ENCODE peak calls at places on chromosomes 11 and 22, in five cellular contexts. D, K, E, A and I are unnamed samples.

GRCh38 chr11:75562048-75562835 is at the start of gene SERPINH1:
- DNase-seq in D (peak; percentile 88), K (no peak), E (peak; percentile 84), A (peak; percentile 89), I (peak; percentile 47)

GRCh38 chr22:43106302-43106701 is 4.2 kb upstream of the BIK start:
- DNase-seq in D (no peak), K (no peak), E (no peak), A (no peak), I (no peak)

GRCh38 chr11:73856001-73856663 is 20.5 kb downstream of the COA4 start:
- DNase-seq in D (no peak), K (no peak), E (no peak), A (no peak), I (no peak)

GRCh38 chr11:14376920-14377319 is 17.9 kb upstream of the RRAS2 start:
- DNase-seq in D (peak; percentile 19), K (no peak), E (no peak), A (no peak), I (no peak)

GRCh38 chr22:36134167-36134566 is 26.4 kb downstream of the APOL3 start:
- DNase-seq in D (no peak), K (no peak), E (no peak), A (no peak), I (no peak)

GRCh38 chr11:129637473-129637872 is 178.2 kb upstream of the TMEM45B start:
- DNase-seq in D (peak; percentile 74), K (no peak), E (no peak), A (no peak), I (no peak)

GRCh38 chr11:57311109-57311936 is 13.4 kb downstream of the TNKS1BP1 start:
- DNase-seq in D (peak; percentile 96), K (peak; percentile 90), E (peak; percentile 95), A (peak; percentile 81), I (peak; percentile 77)

GRCh38 chr11:45900916-45901617 is 6.0 kb downstream of the FREY1 start:
- DNase-seq in D (no peak), K (no peak), E (no peak), A (no peak), I (no peak)

GRCh38 chr22:30947821-30948454 is 20.6 kb downstream of the MORC2 start:
- DNase-seq in D (peak; percentile 47), K (no peak), E (no peak), A (peak; percentile 36), I (no peak)

GRCh38 chr11:41486436-41486835 is 27.0 kb upstream of the LRRC4C start:
- DNase-seq in D (peak; percentile 11), K (no peak), E (no peak), A (no peak), I (no peak)

GRCh38 chr22:31160328-31160978 is 471 bp downstream of the RNF185 start:
- DNase-seq in D (no peak), K (no peak), E (no peak), A (no peak), I (no peak)

DNA sequence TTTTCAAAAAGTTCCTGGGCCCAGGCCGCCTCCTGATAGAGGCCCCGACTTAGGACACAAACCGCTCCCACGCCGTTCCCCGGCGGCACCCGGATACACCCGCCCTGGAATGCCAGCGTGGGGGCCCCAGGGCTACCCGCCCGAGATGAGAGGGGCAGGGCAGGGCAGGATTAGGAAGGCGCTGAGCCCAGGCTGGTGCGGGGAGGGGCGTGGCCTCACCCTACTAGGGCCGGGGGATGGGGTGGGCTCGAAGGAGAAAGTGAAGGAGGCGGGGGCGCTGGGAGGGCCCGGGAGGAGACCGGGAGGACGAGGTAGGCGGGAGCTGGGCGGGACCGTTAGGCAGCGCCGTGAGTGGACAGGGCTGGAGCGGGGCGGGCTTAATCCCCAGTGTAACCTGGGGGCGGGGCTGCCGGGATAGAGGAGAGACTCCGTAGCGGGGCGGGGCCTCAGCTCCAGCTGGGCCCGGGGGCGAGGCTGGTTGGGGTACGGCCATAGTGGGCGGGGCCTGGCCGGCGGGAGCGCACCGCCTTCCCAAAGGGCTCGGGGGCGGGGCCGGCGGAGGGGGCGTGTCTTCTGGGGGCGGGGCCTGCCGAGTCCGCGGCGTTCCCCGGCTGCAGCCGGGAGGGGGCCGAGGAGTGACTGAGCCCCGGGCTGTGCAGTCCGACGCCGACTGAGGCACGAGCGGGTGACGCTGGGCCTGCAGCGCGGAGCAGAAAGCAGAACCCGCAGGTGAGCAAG is at the start of gene CD82:
- DNase-seq in D (peak; percentile 96), K (peak; percentile 85), E (peak; percentile 100), A (peak; percentile 98), I (peak; percentile 100)
- TF ChIP-seq CTCF in D (no peak), K (no peak), E (no peak), A (peak; percentile 34), I (peak; percentile 23)

DNA sequence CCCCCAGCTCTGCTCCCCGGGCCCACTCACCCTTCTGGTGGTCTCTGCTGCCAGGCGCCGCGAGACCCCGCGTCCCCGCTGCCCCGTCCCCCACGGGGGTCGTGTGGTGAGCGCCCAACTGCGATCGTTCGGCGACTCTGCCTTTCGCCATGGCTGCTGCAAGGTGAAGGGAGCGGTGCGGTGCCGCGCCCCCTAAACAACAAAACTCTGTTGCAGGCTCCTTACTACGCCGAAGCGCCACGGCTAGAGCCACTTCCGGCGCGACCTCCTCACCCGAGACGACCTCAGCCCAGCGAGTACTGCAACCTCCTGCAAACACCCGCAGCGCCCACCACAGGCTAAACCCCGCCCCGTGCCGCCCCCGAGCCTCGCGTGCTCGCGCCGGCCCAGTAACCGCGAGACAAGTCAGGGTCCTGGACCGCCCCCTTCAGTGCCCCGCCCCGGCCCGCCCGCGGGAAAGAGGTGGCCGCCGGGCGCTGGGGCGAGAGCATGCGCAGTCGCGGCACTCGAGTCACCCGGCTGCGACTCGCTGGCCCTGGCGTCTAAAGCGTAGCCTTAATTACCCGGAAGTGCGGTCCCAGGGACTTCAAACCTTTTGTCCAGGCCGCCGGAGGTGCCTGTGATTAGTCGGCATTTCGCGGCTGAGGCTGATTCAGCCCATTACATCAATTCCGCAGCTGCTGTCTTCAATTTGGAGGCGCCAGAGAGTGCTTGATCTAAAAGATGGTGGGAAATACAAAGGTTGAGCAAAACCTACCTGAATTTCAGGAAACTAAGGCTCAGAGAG is at the start of gene TMEM41B:
- DNase-seq in D (peak; percentile 96), K (peak; percentile 97), E (peak; percentile 96), A (peak; percentile 99), I (peak; percentile 97)
- TF ChIP-seq CTCF in D (peak; percentile 25), K (no peak), E (no peak), A (no peak), I (no peak)

GRCh38 chr22:29359469-29359868 is 28.9 kb downstream of the AP1B1 start:
- DNase-seq in D (peak; percentile 51), K (no peak), E (no peak), A (no peak), I (no peak)
- TF ChIP-seq CTCF in D (peak; percentile 74), K (peak; percentile 79), E (no peak), A (no peak), I (peak; percentile 40)

GRCh38 chr11:65121447-65121864 is 478 bp downstream of the FAU start:
- DNase-seq in D (no peak), K (no peak), E (no peak), A (no peak), I (no peak)
- TF ChIP-seq CTCF in D (no peak), K (no peak), E (no peak), A (no peak), I (no peak)